ENCODE peak calls at places on chromosome 1, in nine cellular contexts. K is left cardiac atrium; B is CD4-positive, CD25-positive, alpha-beta regulatory T cell; Y is stimulated activated CD8-positive, alpha-beta memory T cell treated with anti-CD3 and anti-CD28 coated beads, Interleukin-4, amount 100 ng/mL, for 24 hours; N is NCI-H1105; P is MCF 10A; L is left ventricle myocardium inferior; D is AG04450; J is head of caudate nucleus. A is an unnamed sample.

GRCh38 chr1:155003766-155004351 is 1.3 kb downstream of the ZBTB7B start:
- DNase-seq in Y (no peak), L (peak), J (peak), K (peak), D (no peak), P (peak), N (no peak), B (no peak), A (peak)

GRCh38 chr1:214106375-214106774 is 118.6 kb downstream of the PROX1 start:
- DNase-seq in D (no peak), J (no peak), B (no peak), K (no peak), N (no peak), P (no peak), L (no peak), Y (no peak), A (no peak)

GRCh38 chr1:37303884-37304574 is 170.4 kb upstream of the ZC3H12A start:
- DNase-seq in L (no peak), N (no peak), K (no peak), B (no peak), Y (no peak), P (no peak), D (no peak), J (no peak), A (no peak)

GRCh38 chr1:230144010-230144614 is 77.1 kb downstream of the GALNT2 start:
- DNase-seq in J (no peak), P (no peak), L (no peak), K (no peak), D (no peak), N (no peak), B (no peak), Y (no peak), A (no peak)

GRCh38 chr1:52707927-52708655 is 9.9 kb upstream of the COA7 start:
- DNase-seq in N (no peak), Y (no peak), D (no peak), K (peak), P (peak), J (no peak), B (no peak), L (no peak), A (no peak)

GRCh38 chr1:104702731-104703130 is 953.0 kb downstream of the AMY1C start:
- DNase-seq in N (no peak), J (no peak), K (no peak), B (no peak), P (peak), D (no peak), L (no peak), Y (no peak), A (no peak)

GRCh38 chr1:24683713-24684162 is 40.6 kb downstream of the SRRM1 start:
- DNase-seq in L (no peak), K (peak), P (peak), Y (no peak), D (peak), B (no peak), J (no peak), N (no peak), A (no peak)

GRCh38 chr1:150981177-150981804 is 801 bp upstream of the ANXA9 start:
- DNase-seq in Y (no peak), K (peak), B (no peak), D (no peak), P (peak), J (no peak), N (peak), L (no peak), A (no peak)

GRCh38 chr1:65630855-65631254 is 161.8 kb upstream of the PDE4B start:
- DNase-seq in Y (no peak), L (no peak), N (no peak), B (no peak), K (peak), J (no peak), D (no peak), P (peak), A (no peak)

GRCh38 chr1:65605621-65606020 is 185.2 kb downstream of the LEPR start:
- DNase-seq in P (peak), N (no peak), D (no peak), J (no peak), B (no peak), Y (no peak), K (no peak), L (no peak), A (no peak)

GRCh38 chr1:22731924-22732522 is 21.4 kb downstream of the EPHB2 start:
- DNase-seq in D (no peak), Y (no peak), K (no peak), J (no peak), N (no peak), L (no peak), P (no peak), B (no peak), A (no peak)

GRCh38 chr1:248752119-248752931 is 3.2 kb downstream of the LYPD8 start:
- DNase-seq in J (no peak), P (peak), Y (no peak), D (no peak), N (no peak), L (no peak), K (no peak), B (no peak), A (no peak)

GRCh38 chr1:2523891-2524609 is 2.3 kb downstream of the PANK4 start:
- DNase-seq in L (no peak), J (no peak), P (no peak), D (no peak), Y (no peak), K (no peak), B (peak), N (no peak), A (no peak)

GRCh38 chr1:192147626-192148025 is 10.6 kb upstream of the RGS18 start:
- DNase-seq in D (no peak), K (no peak), Y (no peak), N (no peak), J (no peak), P (no peak), B (no peak), L (no peak), A (no peak)

GRCh38 chr1:101071470-101071886 is 45.9 kb upstream of the DPH5 start:
- DNase-seq in B (no peak), P (no peak), L (no peak), N (no peak), Y (no peak), D (no peak), K (no peak), J (no peak), A (no peak)

GRCh38 chr1:36653850-36654249 is 171.1 kb upstream of the CSF3R start:
- DNase-seq in P (peak), B (no peak), K (no peak), J (peak), N (no peak), L (peak), D (no peak), Y (no peak), A (peak)